ENCODE peak calls at places on chromosomes 16 and 17, in four cellular contexts. One of them, this sample, is unnamed. For H3K4me1, the result is how much of the 10 kb centered on the place peaks cover.

GRCh38 chr16:48126801-48127644 is 28.8 kb downstream of the ABCC12 start:
- DNase-seq in stomach: peak
- DNase-seq in ovary: no peak
- DNase-seq in body of pancreas: peak
- DNase-seq in this sample: no peak

GRCh38 chr16:3235856-3236669 is 1.1 kb upstream of the ZNF200 start:
- DNase-seq in stomach: peak
- DNase-seq in ovary: peak
- DNase-seq in body of pancreas: peak
- DNase-seq in this sample: peak

GRCh38 chr17:74460996-74461395 is 5.4 kb upstream of the CD300A start:
- DNase-seq in stomach: no peak
- DNase-seq in ovary: no peak
- DNase-seq in body of pancreas: no peak
- DNase-seq in this sample: no peak

GRCh38 chr17:74271281-74271680 is 2.8 kb upstream of the DNAI2 start:
- DNase-seq in stomach: no peak
- DNase-seq in ovary: no peak
- DNase-seq in body of pancreas: no peak
- DNase-seq in this sample: no peak

GRCh38 chr17:6495450-6496115 is 51.3 kb downstream of the PIMREG start:
- DNase-seq in stomach: no peak
- DNase-seq in ovary: no peak
- DNase-seq in body of pancreas: no peak
- DNase-seq in this sample: no peak

GRCh38 chr16:55651841-55652824 is 3.7 kb upstream of the SLC6A2 start:
- DNase-seq in stomach: no peak
- DNase-seq in ovary: no peak
- DNase-seq in body of pancreas: no peak
- DNase-seq in this sample: no peak

GRCh38 chr17:77370536-77370935 is 229.8 kb downstream of the SEC14L1 start:
- DNase-seq in stomach: no peak
- DNase-seq in ovary: no peak
- DNase-seq in body of pancreas: no peak
- DNase-seq in this sample: no peak

GRCh38 chr16:57029161-57030160 is 40.1 kb downstream of the NLRC5 start:
- DNase-seq in stomach: no peak
- DNase-seq in ovary: no peak
- DNase-seq in body of pancreas: no peak
- DNase-seq in this sample: no peak

GRCh38 chr17:79797492-79798295 is 817 bp upstream of the CBX8 start:
- DNase-seq in stomach: no peak
- DNase-seq in ovary: peak
- DNase-seq in body of pancreas: no peak
- DNase-seq in this sample: no peak

GRCh38 chr17:29569245-29569950 is 897 bp downstream of the TP53I13 start:
- DNase-seq in stomach: no peak
- DNase-seq in ovary: peak
- DNase-seq in body of pancreas: peak
- DNase-seq in this sample: peak

GRCh38 chr17:82592289-82592683 is 56.0 kb downstream of the WDR45B start:
- DNase-seq in stomach: peak
- DNase-seq in ovary: peak
- DNase-seq in body of pancreas: no peak
- DNase-seq in this sample: peak
- H3K4me1 ChIP-seq in stomach: under half
- H3K4me1 ChIP-seq in ovary: under half
- H3K4me1 ChIP-seq in body of pancreas: under half
- H3K4me1 ChIP-seq in this sample: under half

GRCh38 chr17:36149296-36149820 is 27.1 kb downstream of the TBC1D3B start:
- DNase-seq in stomach: no peak
- DNase-seq in ovary: peak
- DNase-seq in body of pancreas: peak
- DNase-seq in this sample: no peak

GRCh38 chr17:36153887-36154576 is 22.4 kb downstream of the TBC1D3B start:
- DNase-seq in stomach: no peak
- DNase-seq in ovary: no peak
- DNase-seq in body of pancreas: no peak
- DNase-seq in this sample: no peak

GRCh38 chr17:36151891-36152638 is 24.4 kb downstream of the TBC1D3B start:
- DNase-seq in stomach: no peak
- DNase-seq in ovary: no peak
- DNase-seq in body of pancreas: no peak
- DNase-seq in this sample: no peak

GRCh38 chr17:36148559-36149295 is 27.7 kb downstream of the TBC1D3B start:
- DNase-seq in stomach: peak
- DNase-seq in ovary: peak
- DNase-seq in body of pancreas: peak
- DNase-seq in this sample: peak

DNA sequence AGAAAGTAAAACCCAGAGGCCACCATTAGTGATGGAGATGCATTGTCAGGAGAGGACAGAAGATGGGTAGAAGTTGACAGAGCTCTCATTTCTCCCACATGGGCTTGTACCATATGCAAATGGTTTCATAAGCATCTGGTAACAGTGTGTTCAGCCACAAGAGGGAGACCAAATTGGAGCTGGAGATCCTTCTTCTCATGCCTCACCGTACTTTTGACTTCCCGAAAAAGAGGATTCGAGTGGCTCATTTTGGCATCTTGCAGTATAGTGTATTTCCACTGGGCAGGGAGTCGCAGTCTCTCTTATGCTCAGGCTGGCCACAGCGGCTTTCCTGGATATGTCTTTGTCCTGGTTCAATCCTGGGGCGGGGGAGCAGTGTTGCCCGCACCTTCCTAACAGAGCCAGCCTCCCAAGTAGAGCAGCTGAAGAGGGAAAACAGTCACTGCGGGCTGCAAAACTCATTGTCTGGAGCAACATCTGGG is 23.8 kb downstream of the TBC1D3B start:
- DNase-seq in stomach: no peak
- DNase-seq in ovary: no peak
- DNase-seq in body of pancreas: no peak
- DNase-seq in this sample: no peak
- TF ChIP-seq CTCF in stomach: no peak
- TF ChIP-seq CTCF in ovary: no peak
- TF ChIP-seq CTCF in body of pancreas: no peak
- TF ChIP-seq CTCF in this sample: no peak

GRCh38 chr17:83079766-83080616 is 582 bp downstream of the METRNL start:
- DNase-seq in stomach: no peak
- DNase-seq in ovary: no peak
- DNase-seq in body of pancreas: no peak
- DNase-seq in this sample: no peak

GRCh38 chr17:83082435-83082834 is 3.0 kb downstream of the METRNL start:
- DNase-seq in stomach: no peak
- DNase-seq in ovary: no peak
- DNase-seq in body of pancreas: no peak
- DNase-seq in this sample: no peak

GRCh38 chr17:83080641-83081560 is 1.5 kb downstream of the METRNL start:
- DNase-seq in stomach: peak
- DNase-seq in ovary: peak
- DNase-seq in body of pancreas: peak
- DNase-seq in this sample: peak

GRCh38 chr17:83082899-83083367 is 3.5 kb downstream of the METRNL start:
- DNase-seq in stomach: no peak
- DNase-seq in ovary: no peak
- DNase-seq in body of pancreas: no peak
- DNase-seq in this sample: no peak

GRCh38 chr17:83081561-83082201 is 2.3 kb downstream of the METRNL start:
- DNase-seq in stomach: peak
- DNase-seq in ovary: no peak
- DNase-seq in body of pancreas: no peak
- DNase-seq in this sample: peak
- H3K4me1 ChIP-seq in stomach: half or more
- H3K4me1 ChIP-seq in ovary: under half
- H3K4me1 ChIP-seq in body of pancreas: under half
- H3K4me1 ChIP-seq in this sample: under half

DNA sequence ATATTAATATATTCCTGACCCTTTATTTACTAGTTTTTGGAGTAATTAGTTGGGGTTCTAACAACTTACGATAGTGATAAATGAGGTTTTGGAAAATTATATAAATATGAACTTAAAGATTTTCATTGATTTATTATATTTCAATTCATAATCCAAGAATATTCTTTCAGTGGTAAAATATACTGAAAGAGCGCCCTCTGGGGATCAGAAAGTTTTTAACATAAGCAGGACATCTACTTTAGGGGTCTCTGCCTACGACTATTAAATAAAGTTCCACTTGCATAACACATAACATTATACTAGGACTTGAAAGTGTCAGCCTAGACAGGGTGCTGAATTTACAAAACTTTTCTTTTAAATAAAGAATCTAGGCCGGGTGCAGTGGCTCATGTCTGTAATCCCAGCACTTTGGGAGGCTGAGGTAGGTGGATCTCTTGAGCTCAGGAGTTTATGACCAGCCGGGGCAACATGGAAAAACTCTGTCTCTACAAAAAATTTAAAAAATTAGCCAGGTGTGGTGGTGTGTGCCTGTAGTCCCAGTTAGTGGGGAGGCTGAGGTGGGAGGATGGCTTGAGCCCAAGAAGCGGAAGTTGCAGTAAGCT is 15.6 kb downstream of the RFWD3 start:
- DNase-seq in stomach: no peak
- DNase-seq in ovary: no peak
- DNase-seq in body of pancreas: no peak
- DNase-seq in this sample: no peak
- TF ChIP-seq CTCF in stomach: no peak
- TF ChIP-seq CTCF in ovary: no peak
- TF ChIP-seq CTCF in body of pancreas: peak
- TF ChIP-seq CTCF in this sample: peak

DNA sequence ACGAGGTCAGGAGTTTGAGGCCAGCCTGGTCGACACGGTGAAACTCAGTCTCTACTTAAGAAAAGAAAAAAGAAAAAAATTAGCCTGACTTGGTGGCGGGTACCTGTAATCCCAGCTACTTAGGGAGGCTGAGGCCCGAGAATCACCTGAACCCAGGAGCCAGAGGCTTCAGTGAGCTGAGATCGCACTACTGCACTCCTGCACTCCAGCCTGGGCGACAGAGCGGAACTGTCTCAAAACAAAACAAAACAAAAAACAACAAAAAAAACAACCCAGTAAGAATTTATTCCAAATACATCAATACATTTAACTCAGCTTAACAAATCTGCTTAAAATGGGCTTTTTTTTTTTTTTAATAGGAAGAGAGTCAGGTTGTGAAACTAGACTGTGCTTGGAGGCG is 23.3 kb downstream of the KANSL1 start:
- DNase-seq in stomach: no peak
- DNase-seq in ovary: no peak
- DNase-seq in body of pancreas: no peak
- DNase-seq in this sample: no peak
- H3K4me1 ChIP-seq in stomach: under half
- H3K4me1 ChIP-seq in ovary: under half
- H3K4me1 ChIP-seq in body of pancreas: half or more
- H3K4me1 ChIP-seq in this sample: under half

GRCh38 chr16:66224636-66225035 is 141.9 kb upstream of the CDH5 start:
- DNase-seq in stomach: no peak
- DNase-seq in ovary: no peak
- DNase-seq in body of pancreas: no peak
- DNase-seq in this sample: no peak

GRCh38 chr16:66227766-66228530 is 138.5 kb upstream of the CDH5 start:
- DNase-seq in stomach: no peak
- DNase-seq in ovary: no peak
- DNase-seq in body of pancreas: no peak
- DNase-seq in this sample: no peak

GRCh38 chr16:66225696-66226095 is 140.8 kb upstream of the CDH5 start:
- DNase-seq in stomach: no peak
- DNase-seq in ovary: no peak
- DNase-seq in body of pancreas: no peak
- DNase-seq in this sample: no peak

GRCh38 chr16:66228791-66229190 is 137.7 kb upstream of the CDH5 start:
- DNase-seq in stomach: no peak
- DNase-seq in ovary: peak
- DNase-seq in body of pancreas: no peak
- DNase-seq in this sample: no peak

DNA sequence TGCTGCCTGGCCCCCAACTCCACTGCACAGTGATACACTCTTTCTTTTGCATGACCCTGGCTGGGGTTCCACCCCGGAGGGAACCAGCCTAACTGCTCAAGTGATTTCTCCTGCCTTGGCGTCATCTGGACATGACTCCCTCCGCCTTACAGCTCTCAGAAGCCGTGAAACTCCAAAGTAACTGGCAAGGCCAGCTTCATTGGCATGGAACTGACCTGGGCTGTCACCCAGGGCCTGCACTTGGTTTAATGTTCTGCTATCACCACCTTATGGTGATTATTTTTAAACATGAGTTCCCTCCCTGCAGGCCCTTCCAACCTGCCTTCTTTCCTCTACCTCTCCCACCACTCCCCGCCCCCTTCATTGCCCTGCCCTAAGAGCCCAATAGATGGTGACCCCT is 139.7 kb upstream of the CDH5 start:
- DNase-seq in stomach: no peak
- DNase-seq in ovary: no peak
- DNase-seq in body of pancreas: no peak
- DNase-seq in this sample: no peak
- TF ChIP-seq CTCF in stomach: no peak
- TF ChIP-seq CTCF in ovary: no peak
- TF ChIP-seq CTCF in body of pancreas: no peak
- TF ChIP-seq CTCF in this sample: no peak

GRCh38 chr16:89365044-89365467 is 125.3 kb downstream of the ANKRD11 start:
- DNase-seq in stomach: no peak
- DNase-seq in ovary: no peak
- DNase-seq in body of pancreas: no peak
- DNase-seq in this sample: no peak
- H3K4me1 ChIP-seq in stomach: under half
- H3K4me1 ChIP-seq in ovary: under half
- H3K4me1 ChIP-seq in body of pancreas: half or more
- H3K4me1 ChIP-seq in this sample: under half

This sample was measured in colonic mucosa.